ENCODE peak calls at places on chromosomes 16 and 17, in seven cellular contexts. V is H1, L is HCT116, C is T47D, G is GM12878, D is K562, U is SK-N-SH. N is an unnamed sample.

GRCh38 chr17:76833034-76833689 is 35.0 kb upstream of the MGAT5B start:
- DNase-seq in V (no peak), L (no peak), C (no peak), G (no peak), D (no peak), U (no peak), N (no peak)

GRCh38 chr17:40486513-40487370 is 14.7 kb downstream of the TNS4 start:
- DNase-seq in V (no peak), L (peak), C (no peak), G (no peak), D (no peak), U (no peak), N (no peak)

GRCh38 chr17:58324409-58325288 is 3.9 kb downstream of the TSPOAP1 start:
- DNase-seq in V (peak), L (no peak), C (peak), G (no peak), D (no peak), U (peak), N (no peak)

GRCh38 chr16:59907671-59908070 is 1173.6 kb upstream of the GOT2 start:
- DNase-seq in V (no peak), L (no peak), C (no peak), G (no peak), D (no peak), U (no peak), N (no peak)

GRCh38 chr17:34581446-34582184 is 2.2 kb downstream of the TMEM132E start:
- DNase-seq in V (no peak), L (no peak), C (no peak), G (no peak), D (no peak), U (peak), N (no peak)

GRCh38 chr17:79695293-79696158 is 35.2 kb upstream of the ENPP7 start:
- DNase-seq in V (no peak), L (no peak), C (peak), G (no peak), D (no peak), U (peak), N (no peak)

GRCh38 chr17:61396586-61397085 is 3.0 kb upstream of the TBX2 start:
- DNase-seq in V (peak), L (no peak), C (no peak), G (no peak), D (no peak), U (no peak), N (no peak)

GRCh38 chr17:57697891-57698708 is 47.0 kb downstream of the CCDC182 start:
- DNase-seq in V (peak), L (no peak), C (peak), G (no peak), D (no peak), U (no peak), N (peak)

GRCh38 chr17:55580596-55581133 is 69.4 kb upstream of the SMIM36 start:
- DNase-seq in V (no peak), L (no peak), C (no peak), G (peak), D (no peak), U (no peak), N (no peak)

GRCh38 chr16:1308036-1308976 is 1.1 kb upstream of the UBE2I start:
- DNase-seq in V (no peak), L (peak), C (peak), G (no peak), D (no peak), U (no peak), N (peak)

GRCh38 chr17:348692-349425 is 3.7 kb downstream of the RPH3AL start:
- DNase-seq in V (no peak), L (no peak), C (peak), G (no peak), D (no peak), U (no peak), N (peak)

GRCh38 chr16:70678121-70678897 is 7.5 kb downstream of the MTSS2 start:
- DNase-seq in V (no peak), L (no peak), C (no peak), G (no peak), D (no peak), U (no peak), N (no peak)

GRCh38 chr16:74075393-74075792 is 221.2 kb upstream of the PSMD7 start:
- DNase-seq in V (no peak), L (no peak), C (no peak), G (no peak), D (no peak), U (no peak), N (no peak)

GRCh38 chr17:32283745-32284207 is 18.1 kb downstream of the RHBDL3 start:
- DNase-seq in V (no peak), L (no peak), C (no peak), G (no peak), D (no peak), U (no peak), N (no peak)

GRCh38 chr17:36470499-36470898 is 16.0 kb upstream of the ZNHIT3 start:
- DNase-seq in V (no peak), L (no peak), C (no peak), G (no peak), D (no peak), U (no peak), N (no peak)

GRCh38 chr17:1469231-1469852 is 13.3 kb upstream of the CRK start:
- DNase-seq in V (peak), L (no peak), C (peak), G (no peak), D (no peak), U (no peak), N (no peak)

GRCh38 chr17:60392845-60393702 is 1.1 kb upstream of the USP32 start:
- DNase-seq in V (no peak), L (peak), C (peak), G (peak), D (peak), U (peak), N (peak)

GRCh38 chr16:51201604-51202003 is 50.5 kb upstream of the SALL1 start:
- DNase-seq in V (no peak), L (no peak), C (no peak), G (no peak), D (no peak), U (no peak), N (no peak)

GRCh38 chr16:57316390-57317017 is 32.0 kb upstream of the PLLP start:
- DNase-seq in V (peak), L (peak), C (no peak), G (no peak), D (no peak), U (no peak), N (no peak)
- TF ChIP-seq JUND in V (no peak), L (peak), C (no peak), G (no peak), D (peak), U (no peak), N (no peak)

DNA sequence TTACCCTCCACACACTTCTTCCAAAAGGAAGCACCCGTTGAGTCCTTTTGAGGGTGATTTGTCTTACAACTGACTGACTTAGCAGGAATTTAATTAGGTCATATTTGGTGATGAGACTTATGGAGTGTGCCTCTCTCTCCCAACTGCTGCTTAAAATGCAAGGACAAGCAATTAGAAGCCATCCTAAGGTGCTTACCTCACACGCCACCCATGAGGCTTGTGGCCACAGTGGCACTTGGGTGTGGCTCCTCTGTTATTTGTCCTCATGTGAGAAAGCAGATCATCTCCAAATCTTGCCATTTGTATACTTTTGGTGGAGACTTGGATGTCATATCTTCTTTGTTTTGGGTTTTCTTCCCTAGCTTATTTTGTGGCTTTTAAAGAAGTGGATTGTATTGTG is 61.6 kb downstream of the WNT3 start:
- DNase-seq in V (no peak), L (no peak), C (no peak), G (no peak), D (no peak), U (no peak), N (no peak)
- TF ChIP-seq JUND in V (no peak), L (no peak), C (no peak), G (no peak), D (no peak), U (no peak), N (no peak)

GRCh38 chr17:81395600-81396277 is 482 bp downstream of the BAHCC1 start:
- DNase-seq in V (no peak), L (no peak), C (peak), G (no peak), D (no peak), U (no peak), N (no peak)

GRCh38 chr17:81397314-81398169 is 2.3 kb downstream of the BAHCC1 start:
- DNase-seq in V (peak), L (no peak), C (peak), G (no peak), D (no peak), U (peak), N (peak)

GRCh38 chr17:81396278-81396721 is 1.0 kb downstream of the BAHCC1 start:
- DNase-seq in V (no peak), L (no peak), C (no peak), G (no peak), D (no peak), U (no peak), N (no peak)

GRCh38 chr17:81398170-81398854 is 3.1 kb downstream of the BAHCC1 start:
- DNase-seq in V (no peak), L (no peak), C (no peak), G (no peak), D (no peak), U (peak), N (no peak)

DNA sequence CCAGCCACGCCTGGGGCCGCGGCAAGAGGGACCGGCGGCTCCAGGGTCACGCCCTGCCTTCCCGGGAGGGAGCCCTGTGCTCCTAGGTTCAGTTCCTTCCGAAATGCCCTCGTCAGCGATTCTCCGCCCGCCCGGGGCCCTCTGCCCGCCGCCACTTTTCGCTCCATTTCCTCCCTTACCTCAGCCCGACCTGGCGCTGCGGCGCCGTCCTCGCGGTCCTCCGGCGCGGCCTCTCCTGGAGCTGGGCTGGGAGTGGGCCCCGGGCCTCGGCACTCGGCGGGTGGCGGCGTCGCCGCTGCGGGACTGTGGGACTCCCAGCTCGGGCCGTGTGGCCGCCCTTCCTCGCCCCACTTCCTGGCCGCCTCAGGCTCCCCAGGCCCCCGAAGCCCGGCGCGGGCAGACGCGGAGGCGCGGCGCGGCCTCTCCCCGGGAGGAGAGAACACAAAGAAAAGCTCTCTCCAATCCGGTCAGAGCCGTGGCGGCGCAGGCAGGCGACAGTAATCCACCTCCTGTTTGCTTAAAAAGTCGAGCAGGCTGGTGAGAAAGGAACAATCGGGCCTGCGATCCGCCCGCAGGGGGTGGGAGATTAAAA is 1.6 kb downstream of the BAHCC1 start:
- DNase-seq in V (peak), L (no peak), C (peak), G (no peak), D (no peak), U (peak), N (no peak)
- TF ChIP-seq JUND in V (no peak), L (no peak), C (no peak), G (no peak), D (no peak), U (no peak), N (no peak)

DNA sequence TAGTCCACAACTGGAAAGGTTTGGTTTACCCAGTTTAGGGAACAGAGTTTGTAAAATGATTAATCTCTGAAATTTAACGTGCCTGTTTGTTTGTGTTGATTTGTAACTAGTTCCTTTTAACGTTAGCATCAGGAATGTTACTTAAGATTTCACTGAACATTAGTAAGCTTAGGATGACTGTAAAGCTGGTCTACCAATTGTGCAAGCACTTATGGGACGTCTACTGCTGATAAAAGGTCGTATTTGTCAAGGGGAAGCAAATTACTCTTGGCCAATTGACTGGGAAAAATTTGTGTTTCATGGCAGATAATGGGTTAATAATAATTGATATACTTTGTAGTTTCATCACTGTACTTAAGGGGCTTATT is 11.8 kb downstream of the METTL9 start:
- DNase-seq in V (no peak), L (no peak), C (no peak), G (no peak), D (no peak), U (no peak), N (no peak)
- TF ChIP-seq JUND in V (no peak), L (no peak), C (no peak), G (no peak), D (no peak), U (no peak), N (no peak)

GRCh38 chr17:47694018-47694817 is at the start of gene TBKBP1:
- DNase-seq in V (peak), L (no peak), C (peak), G (no peak), D (peak), U (peak), N (peak)
- TF ChIP-seq JUND in V (no peak), L (no peak), C (no peak), G (no peak), D (no peak), U (no peak), N (no peak)

GRCh38 chr16:83928341-83929055 is 24.5 kb upstream of the OSGIN1 start:
- DNase-seq in V (no peak), L (no peak), C (peak), G (no peak), D (no peak), U (no peak), N (peak)

GRCh38 chr16:83926726-83927397 is 26.2 kb upstream of the OSGIN1 start:
- DNase-seq in V (peak), L (peak), C (peak), G (no peak), D (peak), U (peak), N (peak)

GRCh38 chr16:83925095-83925905 is 26.4 kb downstream of the MLYCD start:
- DNase-seq in V (no peak), L (no peak), C (no peak), G (no peak), D (no peak), U (peak), N (no peak)

GRCh38 chr16:83924686-83925085 is 25.8 kb downstream of the MLYCD start:
- DNase-seq in V (no peak), L (no peak), C (no peak), G (no peak), D (no peak), U (peak), N (no peak)

GRCh38 chr16:83925957-83926725 is 26.9 kb upstream of the OSGIN1 start:
- DNase-seq in V (no peak), L (no peak), C (peak), G (no peak), D (no peak), U (peak), N (no peak)
- TF ChIP-seq JUND in V (no peak), L (no peak), C (no peak), G (no peak), D (no peak), U (no peak), N (no peak)